ENCODE peak calls at places on chromosomes 6 and 20, in six cellular contexts. S is psoas muscle, C is HFF-Myc, F is cardiac fibroblast, A is WTC11, O is endothelial cell. E is an unnamed sample.

GRCh38 chr6:165663283-165663735 is 268 bp upstream of the PDE10A start:
- DNase-seq in F (peak; percentile 73), O (peak; percentile 41), A (peak; percentile 52), C (no peak), S (peak; percentile 55), E (no peak)

GRCh38 chr6:129659590-129660345 is 50.2 kb downstream of the ARHGAP18 start:
- DNase-seq in A (no peak), S (no peak), F (peak; percentile 73), C (no peak), O (no peak), E (no peak)

GRCh38 chr6:21808551-21809181 is 215.1 kb downstream of the SOX4 start:
- DNase-seq in S (no peak), C (no peak), O (no peak), A (no peak), F (peak; percentile 32), E (no peak)

GRCh38 chr20:57062696-57063270 is 203.7 kb downstream of the BMP7 start:
- DNase-seq in F (no peak), C (no peak), O (no peak), S (no peak), A (no peak), E (no peak)

GRCh38 chr6:104325341-104326172 is 534.2 kb downstream of the HACE1 start:
- DNase-seq in A (peak; percentile 15), S (no peak), C (peak; percentile 6), O (peak; percentile 20), F (peak; percentile 83), E (no peak)

GRCh38 chr6:68826501-68826900 is 191.4 kb downstream of the ADGRB3 start:
- DNase-seq in C (no peak), S (no peak), F (no peak), A (no peak), O (no peak), E (no peak)

GRCh38 chr6:155186052-155186658 is 77.7 kb upstream of the CLDN20 start:
- DNase-seq in A (no peak), C (no peak), O (no peak), F (peak; percentile 32), S (no peak), E (no peak)

GRCh38 chr6:14876778-14877613 is 368.9 kb upstream of the JARID2 start:
- DNase-seq in A (no peak), S (no peak), C (peak; percentile 89), F (peak; percentile 92), O (no peak), E (no peak)

GRCh38 chr6:43509142-43509983 is 783 bp downstream of the LRRC73 start:
- DNase-seq in C (no peak), O (peak; percentile 33), A (peak; percentile 40), S (no peak), F (no peak), E (peak; percentile 61)

GRCh38 chr6:42781546-42781810 is 374 bp upstream of the BICRAL start:
- DNase-seq in O (no peak), F (peak; percentile 37), A (no peak), S (no peak), C (no peak), E (no peak)

GRCh38 chr20:4227085-4227821 is 211.9 kb upstream of the RNF24 start:
- DNase-seq in O (no peak), S (no peak), A (peak; percentile 69), C (no peak), F (peak; percentile 77), E (no peak)

GRCh38 chr20:50652702-50653294 is 38.5 kb downstream of the RIPOR3 start:
- DNase-seq in C (no peak), O (no peak), A (no peak), F (peak; percentile 85), S (no peak), E (no peak)

GRCh38 chr20:12598894-12599293 is 409.9 kb upstream of the SPTLC3 start:
- DNase-seq in C (no peak), S (no peak), A (no peak), F (no peak), O (no peak), E (no peak)

DNA sequence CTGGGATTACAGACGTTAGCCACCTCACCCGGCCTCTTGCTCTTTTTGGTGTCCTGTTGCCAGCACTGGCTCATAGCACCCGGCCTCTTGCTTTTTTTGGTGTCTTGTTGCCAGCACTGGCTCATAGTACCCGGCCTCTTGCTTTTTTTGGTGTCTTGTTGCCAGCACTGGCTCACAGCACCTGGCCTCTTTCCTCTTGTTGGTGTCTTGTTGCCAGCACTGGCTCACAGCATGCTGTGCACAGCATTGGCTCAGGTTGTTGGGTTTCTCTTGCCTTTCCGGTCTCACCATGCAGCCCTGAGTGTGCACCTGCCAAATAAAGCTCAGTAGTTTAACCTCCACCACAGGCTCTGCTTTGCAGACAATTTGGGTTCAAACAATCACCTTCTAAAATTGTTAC is 208.2 kb downstream of the THBS2 start:
- DNase-seq in A (no peak), C (no peak), O (no peak), F (no peak), S (peak; percentile 45), E (no peak)
- TF ChIP-seq CTCF in A (no peak), C (no peak), O (no peak), F (no peak), S (no peak), E (no peak)

DNA sequence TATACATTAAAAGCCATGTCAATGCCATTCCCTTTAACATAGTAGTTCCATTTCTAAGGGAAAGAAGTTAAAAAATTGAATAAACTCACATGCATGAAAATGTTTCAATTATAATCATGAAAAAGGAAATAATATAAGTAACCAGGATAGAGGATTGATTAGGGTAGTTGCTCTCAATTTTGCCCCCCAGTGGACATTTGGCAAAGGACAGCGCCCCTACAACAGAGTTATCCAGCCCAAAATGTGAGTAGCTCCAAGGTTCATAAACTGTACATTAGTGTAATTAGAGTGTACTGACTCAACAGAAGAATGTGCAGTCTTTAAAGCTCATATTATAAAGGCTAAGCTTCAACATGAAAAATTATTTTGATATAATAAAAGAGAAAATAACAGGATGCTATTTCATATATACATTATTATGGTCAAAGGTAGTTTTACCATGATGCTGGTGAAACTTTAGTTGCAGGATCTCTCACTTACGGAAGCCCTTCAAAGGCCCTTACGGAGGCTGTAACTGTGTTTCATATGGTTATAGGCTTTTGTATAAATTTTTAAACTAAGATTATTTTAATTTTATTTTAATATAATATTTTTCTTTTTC is 403.4 kb downstream of the PLCB1 start:
- DNase-seq in S (no peak), O (peak; percentile 30), A (peak; percentile 40), C (no peak), F (peak; percentile 35), E (peak; percentile 47)
- TF ChIP-seq CTCF in S (peak; percentile 20), O (peak; percentile 80), A (peak; percentile 30), C (peak; percentile 63), F (peak; percentile 68), E (peak; percentile 84)

DNA sequence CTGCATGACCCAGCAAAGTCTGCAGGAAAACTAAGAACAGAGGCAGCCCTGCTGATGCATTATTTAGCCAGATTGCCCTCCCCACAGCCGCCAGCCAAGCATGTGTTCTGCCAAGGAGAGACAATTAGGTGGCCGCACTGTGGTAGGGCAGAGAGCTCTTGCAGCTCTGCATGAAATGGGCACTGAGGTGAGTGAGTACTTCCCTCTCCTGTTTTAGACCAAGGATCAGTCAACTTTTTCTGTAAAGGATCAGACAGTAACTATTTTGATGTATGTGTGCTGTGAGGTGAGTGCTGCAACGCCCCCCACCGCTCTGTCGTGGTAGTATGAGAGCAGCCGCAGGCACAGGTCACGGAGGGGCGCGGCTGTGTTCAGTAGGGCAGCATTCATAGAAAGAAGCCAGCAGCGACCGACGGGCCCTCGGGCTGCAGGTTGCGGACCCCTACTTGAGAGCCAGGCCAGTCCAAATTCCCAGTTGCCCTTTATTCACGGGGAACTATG is 23.8 kb upstream of the FAM50B start:
- DNase-seq in C (no peak), F (peak; percentile 75), O (peak; percentile 59), S (peak; percentile 59), A (peak; percentile 75), E (peak; percentile 35)
- TF ChIP-seq CTCF in C (peak; percentile 49), F (peak; percentile 52), O (no peak), S (peak; percentile 40), A (peak; percentile 31), E (no peak)

GRCh38 chr6:108626777-108627176 is 66.1 kb downstream of the FOXO3 start:
- DNase-seq in O (no peak), A (no peak), C (no peak), F (no peak), S (no peak), E (no peak)

GRCh38 chr6:108621117-108621516 is 60.4 kb downstream of the FOXO3 start:
- DNase-seq in S (peak; percentile 76), O (no peak), C (no peak), F (peak; percentile 92), A (no peak), E (no peak)

GRCh38 chr6:108619431-108620197 is 58.9 kb downstream of the FOXO3 start:
- DNase-seq in S (no peak), F (peak; percentile 58), O (no peak), C (no peak), A (no peak), E (no peak)

GRCh38 chr6:108623995-108624394 is 63.3 kb downstream of the FOXO3 start:
- DNase-seq in O (no peak), A (no peak), C (no peak), S (no peak), F (no peak), E (no peak)

GRCh38 chr6:108622601-108623335 is 62.1 kb downstream of the FOXO3 start:
- DNase-seq in A (no peak), O (no peak), F (peak; percentile 95), S (peak; percentile 60), C (peak; percentile 61), E (no peak)
- TF ChIP-seq CTCF in A (no peak), O (no peak), F (no peak), S (no peak), C (peak; percentile 20), E (no peak)

GRCh38 chr6:137342607-137343186 is 123.5 kb upstream of the IFNGR1 start:
- DNase-seq in O (no peak), S (no peak), C (no peak), F (no peak), A (peak; percentile 22), E (peak; percentile 35)

GRCh38 chr6:137339929-137340559 is 120.9 kb upstream of the IFNGR1 start:
- DNase-seq in S (no peak), C (no peak), O (no peak), F (no peak), A (no peak), E (no peak)

GRCh38 chr6:137341721-137342195 is 122.6 kb upstream of the IFNGR1 start:
- DNase-seq in S (peak; percentile 17), C (peak; percentile 22), A (peak; percentile 20), F (no peak), O (no peak), E (peak; percentile 60)
- TF ChIP-seq CTCF in S (no peak), C (peak; percentile 8), A (no peak), F (no peak), O (no peak), E (no peak)

DNA sequence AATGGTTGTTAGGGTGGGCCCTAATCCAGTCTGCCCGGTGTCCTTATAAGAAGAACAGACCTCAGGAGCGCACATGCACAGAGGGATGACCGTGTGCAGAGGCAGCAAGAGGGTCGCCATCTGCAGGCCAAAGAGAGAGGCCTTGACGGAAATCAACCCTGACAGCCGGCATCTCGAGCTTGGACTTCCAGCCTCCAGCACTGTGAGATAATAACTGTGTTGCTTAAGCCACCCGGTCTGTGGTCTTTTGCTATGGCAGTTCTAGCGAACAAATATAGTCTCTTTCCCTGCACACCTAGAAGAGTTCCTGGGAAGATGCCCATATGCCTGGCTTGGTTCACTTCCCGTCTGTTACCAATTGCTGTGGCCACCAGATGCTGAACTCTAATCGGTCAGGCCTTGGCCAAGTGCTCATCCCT is 35.3 kb upstream of the PTGIS start:
- DNase-seq in F (peak; percentile 44), O (peak; percentile 44), S (peak; percentile 38), C (no peak), A (peak; percentile 47), E (peak; percentile 69)
- TF ChIP-seq CTCF in F (peak; percentile 47), O (peak; percentile 11), S (peak; percentile 15), C (peak; percentile 37), A (no peak), E (no peak)

E was measured in glutamatergic neuron.